ENCODE peak calls at places on chromosomes 7 and 10, in six cellular contexts. P, N, O, Q, B and T are unnamed samples.

GRCh38 chr10:102726274-102726673 is 11.8 kb downstream of the SFXN2 start:
- DNase-seq in P (no peak), N (no peak), O (no peak), Q (no peak), B (peak; percentile 79), T (no peak)

GRCh38 chr7:44533301-44534055 is 7.7 kb downstream of the NPC1L1 start:
- DNase-seq in P (peak; percentile 34), N (no peak), O (no peak), Q (no peak), B (peak; percentile 37), T (no peak)

GRCh38 chr7:26397326-26397725 is 105.7 kb downstream of the SNX10 start:
- DNase-seq in P (peak; percentile 32), N (no peak), O (peak; percentile 64), Q (no peak), B (no peak), T (no peak)

GRCh38 chr10:75616874-75617478 is 185.6 kb downstream of the LRMDA start:
- DNase-seq in P (no peak), N (no peak), O (no peak), Q (no peak), B (no peak), T (no peak)

GRCh38 chr7:50851891-50852290 is 69.2 kb upstream of the GRB10 start:
- DNase-seq in P (no peak), N (no peak), O (no peak), Q (no peak), B (no peak), T (no peak)

GRCh38 chr10:13660545-13660920 is 73.8 kb downstream of the PRPF18 start:
- DNase-seq in P (no peak), N (no peak), O (no peak), Q (no peak), B (peak; percentile 53), T (no peak)

GRCh38 chr10:36802523-36803153 is 322.8 kb upstream of the ANKRD30A start:
- DNase-seq in P (peak; percentile 74), N (no peak), O (no peak), Q (no peak), B (peak; percentile 6), T (no peak)

GRCh38 chr10:34163075-34163905 is 651.8 kb downstream of the PARD3 start:
- DNase-seq in P (no peak), N (no peak), O (no peak), Q (no peak), B (peak; percentile 5), T (peak; percentile 45)

GRCh38 chr10:131655101-131655849 is 245.5 kb upstream of the PPP2R2D start:
- DNase-seq in P (peak; percentile 75), N (no peak), O (no peak), Q (no peak), B (no peak), T (no peak)

GRCh38 chr7:137360087-137360679 is 16.6 kb upstream of the PTN start:
- DNase-seq in P (no peak), N (no peak), O (peak; percentile 42), Q (no peak), B (no peak), T (peak; percentile 15)

GRCh38 chr7:38310601-38311057 is 37.2 kb upstream of the TARP start:
- DNase-seq in P (peak; percentile 76), N (no peak), O (no peak), Q (no peak), B (no peak), T (no peak)

GRCh38 chr10:4470231-4470840 is 355.7 kb upstream of the AKR1E2 start:
- DNase-seq in P (no peak), N (no peak), O (no peak), Q (no peak), B (peak; percentile 89), T (peak; percentile 51)

GRCh38 chr7:27774717-27775328 is 34.9 kb downstream of the TAX1BP1 start:
- DNase-seq in P (peak; percentile 9), N (peak; percentile 12), O (peak; percentile 39), Q (no peak), B (peak; percentile 70), T (peak; percentile 70)

GRCh38 chr10:776772-777171 is 87.3 kb upstream of the DIP2C start:
- DNase-seq in P (peak; percentile 76), N (no peak), O (no peak), Q (no peak), B (no peak), T (no peak)

GRCh38 chr10:57897611-57898010 is 370.1 kb downstream of the IPMK start:
- DNase-seq in P (no peak), N (no peak), O (no peak), Q (no peak), B (no peak), T (no peak)

GRCh38 chr7:21898265-21898930 is 47.3 kb downstream of the CDCA7L start:
- DNase-seq in P (no peak), N (no peak), O (no peak), Q (peak; percentile 63), B (no peak), T (no peak)

GRCh38 chr10:70247360-70247759 is 14.1 kb upstream of the PPA1 start:
- DNase-seq in P (no peak), N (no peak), O (no peak), Q (no peak), B (no peak), T (no peak)

GRCh38 chr10:116710021-116710420 is 32.3 kb downstream of the HSPA12A start:
- DNase-seq in P (no peak), N (no peak), O (no peak), Q (no peak), B (no peak), T (no peak)

GRCh38 chr10:21727452-21728168 is 193.6 kb downstream of the MLLT10 start:
- DNase-seq in P (peak; percentile 62), N (no peak), O (no peak), Q (no peak), B (no peak), T (no peak)

GRCh38 chr10:21737061-21737460 is 203.0 kb downstream of the MLLT10 start:
- DNase-seq in P (no peak), N (no peak), O (no peak), Q (no peak), B (no peak), T (no peak)

GRCh38 chr10:21733710-21734109 is 199.7 kb downstream of the MLLT10 start:
- DNase-seq in P (no peak), N (no peak), O (peak; percentile 70), Q (no peak), B (peak; percentile 15), T (no peak)

GRCh38 chr10:21726601-21727295 is 192.7 kb downstream of the MLLT10 start:
- DNase-seq in P (no peak), N (no peak), O (peak; percentile 37), Q (no peak), B (no peak), T (peak; percentile 39)

DNA sequence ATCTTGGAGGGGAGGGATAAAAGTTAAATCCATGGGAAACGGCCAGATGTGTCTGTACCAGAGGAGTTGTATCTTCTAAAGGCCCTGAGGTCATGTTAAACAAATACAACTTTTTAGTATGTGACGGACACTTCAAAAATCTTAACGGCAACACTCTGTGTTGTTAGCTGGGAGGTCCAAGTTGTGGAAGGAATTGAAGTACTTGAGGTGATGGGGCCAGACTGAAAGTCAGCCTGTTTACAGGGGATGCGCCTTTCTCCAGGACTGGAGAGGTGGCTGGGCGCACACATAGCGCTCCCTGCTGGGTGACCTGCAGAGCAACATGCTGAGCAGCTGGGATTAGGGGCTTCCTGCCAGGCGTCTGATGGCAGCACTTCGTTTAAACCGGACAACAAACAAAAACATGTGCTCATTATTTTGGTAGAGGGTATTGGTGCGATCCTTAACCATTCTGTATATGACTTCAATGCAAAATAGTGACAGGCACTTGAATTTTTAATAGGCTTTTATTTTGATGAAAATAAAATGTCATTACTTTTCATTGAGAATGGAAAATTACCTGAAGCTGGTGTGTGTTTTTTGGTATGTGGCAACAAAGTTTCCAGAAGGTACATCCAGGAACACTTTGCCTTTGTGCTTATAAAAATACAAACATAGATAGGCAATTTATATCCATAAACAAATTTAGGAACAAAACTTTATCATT is 198.2 kb downstream of the MLLT10 start:
- DNase-seq in P (peak; percentile 81), N (peak; percentile 44), O (peak; percentile 92), Q (peak; percentile 45), B (peak; percentile 81), T (peak; percentile 34)
- TF ChIP-seq EZH2phosphoT487 in P (no peak), N (no peak), O (no peak), Q (no peak), B (no peak), T (no peak)

DNA sequence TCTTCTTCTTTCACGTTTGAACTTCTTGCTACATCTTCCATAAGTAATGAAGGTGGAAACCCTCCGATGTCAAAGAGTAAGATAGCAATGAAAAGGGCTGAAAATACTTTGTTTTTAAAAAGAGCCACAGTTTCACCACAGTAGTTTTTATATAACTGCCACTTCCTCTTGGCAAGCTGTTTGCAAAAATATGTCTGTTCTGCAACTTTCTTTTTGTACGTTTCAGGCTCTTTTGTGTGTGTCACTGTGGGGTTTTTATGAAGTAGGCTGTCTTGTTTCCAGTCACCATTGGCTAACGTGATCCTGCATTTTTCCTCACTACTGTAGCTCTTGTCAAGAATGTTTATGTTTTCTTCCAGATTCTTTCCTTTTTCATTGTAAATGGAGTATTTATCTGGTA is 55.6 kb downstream of the SLC16A9 start:
- DNase-seq in P (no peak), N (no peak), O (no peak), Q (peak; percentile 81), B (no peak), T (no peak)
- H3K9ac ChIP-seq in P (no peak overlapping the region), N (no peak overlapping the region), O (no peak overlapping the region), Q (peak overlapping the region; percentile 24), B (no peak overlapping the region), T (no peak overlapping the region)

GRCh38 chr10:28627102-28627501 is 50.2 kb upstream of the BAMBI start:
- DNase-seq in P (no peak), N (no peak), O (no peak), Q (no peak), B (no peak), T (no peak)
- TF ChIP-seq EZH2phosphoT487 in P (no peak), N (no peak), O (no peak), Q (no peak), B (no peak), T (no peak)

GRCh38 chr10:7408494-7409044 is 2.3 kb downstream of the SFMBT2 start:
- DNase-seq in P (peak; percentile 90), N (no peak), O (peak; percentile 83), Q (peak; percentile 31), B (peak; percentile 56), T (peak; percentile 41)

GRCh38 chr10:7408003-7408493 is 2.8 kb downstream of the SFMBT2 start:
- DNase-seq in P (no peak), N (no peak), O (peak; percentile 64), Q (no peak), B (peak; percentile 36), T (no peak)

GRCh38 chr10:7407368-7408002 is 3.3 kb downstream of the SFMBT2 start:
- DNase-seq in P (no peak), N (no peak), O (peak; percentile 20), Q (no peak), B (peak; percentile 13), T (no peak)

GRCh38 chr10:7405637-7406036 is 5.2 kb downstream of the SFMBT2 start:
- DNase-seq in P (no peak), N (no peak), O (no peak), Q (no peak), B (peak; percentile 4), T (no peak)

DNA sequence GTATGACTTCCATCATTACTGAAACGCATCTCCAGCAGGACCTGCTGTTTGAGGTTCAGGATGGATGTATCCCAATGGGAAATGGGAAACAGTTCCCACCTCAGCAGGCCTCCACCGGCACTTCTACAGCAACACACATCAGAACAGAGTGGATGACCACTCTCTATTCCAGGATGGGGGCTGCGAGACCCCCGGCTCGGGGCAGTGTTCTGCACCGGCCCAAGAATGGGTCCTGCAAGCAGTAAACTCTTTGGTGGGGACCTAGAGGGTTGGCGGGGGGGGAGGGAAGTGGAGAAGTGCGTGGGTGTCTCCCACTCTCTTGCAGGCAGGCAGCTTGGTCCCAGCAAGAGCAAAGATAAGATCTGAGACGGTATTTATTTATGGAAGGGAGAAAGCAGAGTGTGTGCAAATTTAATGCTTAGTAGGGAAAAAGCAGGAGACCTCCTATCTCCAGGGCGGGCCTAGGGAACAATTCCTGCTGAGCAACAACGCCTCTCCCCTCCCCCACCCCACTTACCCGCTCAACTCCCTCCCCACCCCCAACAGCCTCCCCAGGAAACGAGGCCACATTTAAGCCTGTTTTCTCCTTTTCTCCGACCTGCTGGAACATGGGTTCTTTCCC is 4.0 kb downstream of the SFMBT2 start:
- DNase-seq in P (no peak), N (no peak), O (peak; percentile 23), Q (no peak), B (no peak), T (no peak)
- H3K9ac ChIP-seq in P (no peak overlapping the region), N (no peak overlapping the region), O (no peak overlapping the region), Q (no peak overlapping the region), B (no peak overlapping the region), T (no peak overlapping the region)